ENCODE peak calls at places on chromosomes 13 and 19, in eight cellular contexts. J is substantia nigra, L is NCI-H187, W is T follicular helper cell, H is esophagus muscularis mucosa, C is PC-9, N is caudate nucleus, P is SK-N-MC. F is an unnamed sample.

GRCh38 chr13:57665471-57665870 is 33.9 kb downstream of the PCDH17 start:
- DNase-seq in P (no peak), J (no peak), L (no peak), H (no peak), N (no peak), C (no peak), W (no peak), F (peak; percentile 83)

GRCh38 chr13:20475927-20476691 is 49.5 kb downstream of the CRYL1 start:
- DNase-seq in C (no peak), W (peak; percentile 66), L (no peak), J (no peak), P (no peak), N (no peak), H (no peak), F (no peak)

GRCh38 chr19:11506101-11506555 is 489 bp upstream of the ZNF653 start:
- DNase-seq in N (no peak), H (no peak), C (no peak), L (no peak), W (no peak), P (no peak), J (no peak), F (no peak)

GRCh38 chr13:43767351-43767901 is 19.3 kb downstream of the ENOX1 start:
- DNase-seq in J (no peak), N (no peak), W (no peak), P (no peak), H (no peak), L (no peak), C (no peak), F (peak; percentile 63)

GRCh38 chr19:33259532-33259931 is 33.9 kb upstream of the SLC7A10 start:
- DNase-seq in J (no peak), C (no peak), P (no peak), W (no peak), N (no peak), L (no peak), H (no peak), F (peak; percentile 41)

GRCh38 chr19:49573009-49573408 is 7.3 kb downstream of the NOSIP start:
- DNase-seq in L (no peak), N (no peak), J (no peak), P (no peak), C (no peak), W (no peak), H (no peak), F (no peak)

GRCh38 chr19:48473161-48473966 is 4.2 kb downstream of the CYTH2 start:
- DNase-seq in L (no peak), J (no peak), C (no peak), P (no peak), H (no peak), N (no peak), W (no peak), F (no peak)

GRCh38 chr19:39057615-39058014 is 25.3 kb upstream of the FBXO27 start:
- DNase-seq in J (no peak), H (no peak), N (no peak), W (no peak), P (no peak), L (no peak), C (peak; percentile 15), F (no peak)

GRCh38 chr13:59439776-59440428 is 723.8 kb downstream of the DIAPH3 start:
- DNase-seq in L (no peak), N (no peak), P (no peak), H (no peak), C (no peak), J (no peak), W (no peak), F (no peak)

GRCh38 chr19:986083-986482 is 1.9 kb downstream of the WDR18 start:
- DNase-seq in J (no peak), L (no peak), H (no peak), C (no peak), P (no peak), N (no peak), W (no peak), F (no peak)

GRCh38 chr13:62033932-62034331 is 618.3 kb upstream of the PCDH20 start:
- DNase-seq in P (no peak), C (no peak), H (no peak), W (no peak), L (no peak), N (no peak), J (no peak), F (peak; percentile 46)

GRCh38 chr13:48828962-48829405 is 146.7 kb upstream of the FNDC3A start:
- DNase-seq in P (no peak), L (peak; percentile 54), W (no peak), J (no peak), N (no peak), H (no peak), C (peak; percentile 16), F (no peak)

GRCh38 chr13:54185101-54185500 is 1156.5 kb downstream of the OLFM4 start:
- DNase-seq in N (no peak), W (no peak), J (no peak), C (no peak), H (no peak), P (no peak), L (no peak), F (no peak)

GRCh38 chr13:105441406-105441805 is 1094.1 kb downstream of the EFNB2 start:
- DNase-seq in C (no peak), P (no peak), H (no peak), J (no peak), W (no peak), L (no peak), N (no peak), F (no peak)

GRCh38 chr19:41853768-41854167 is 6.3 kb upstream of the RPS19 start:
- DNase-seq in J (no peak), C (no peak), N (no peak), P (no peak), L (no peak), W (no peak), H (no peak), F (no peak)

GRCh38 chr13:110067355-110068175 is 239.4 kb downstream of the COL4A1 start:
- DNase-seq in W (no peak), P (no peak), H (no peak), J (no peak), L (no peak), N (no peak), C (no peak), F (no peak)

GRCh38 chr13:80131204-80131603 is 209.7 kb downstream of the SPRY2 start:
- DNase-seq in P (no peak), H (no peak), W (no peak), C (peak; percentile 44), J (peak; percentile 51), L (no peak), N (peak; percentile 49), F (peak; percentile 96)

GRCh38 chr19:34405892-34406660 is 1.9 kb downstream of the PDCD2L start:
- DNase-seq in H (no peak), W (no peak), P (no peak), L (no peak), N (no peak), J (no peak), C (no peak), F (no peak)

GRCh38 chr13:27783111-27783510 is 9.2 kb upstream of the GSX1 start:
- DNase-seq in L (no peak), W (no peak), N (peak; percentile 4), P (no peak), H (no peak), J (no peak), C (no peak), F (peak; percentile 9)

GRCh38 chr13:85589021-85589420 is 210.2 kb downstream of the SLITRK6 start:
- DNase-seq in N (no peak), W (no peak), H (no peak), L (no peak), P (no peak), C (no peak), J (no peak), F (no peak)

GRCh38 chr19:7450243-7451223 is 38.3 kb downstream of the PEX11G start:
- DNase-seq in W (no peak), C (no peak), P (peak; percentile 14), H (peak; percentile 98), J (no peak), N (no peak), L (no peak), F (peak; percentile 61)

F was measured in pons.